ENCODE peak calls at places on chromosomes 6 and 20, in six cellular contexts. J is fibroblast of lung, H is DND-41, A is colonic mucosa, G is HCT116, S is adrenal gland. X is an unnamed sample.
A peak's percentile ranks its signal among the peaks of the same experiment; 100 is the strongest.

GRCh38 chr6:160042014-160042773 is 73.3 kb downstream of the IGF2R start:
- DNase-seq in S (no peak), J (peak; percentile 72), G (no peak), H (no peak), A (no peak), X (peak; percentile 84)

GRCh38 chr20:36307412-36308317 is 1.5 kb downstream of the DLGAP4 start:
- DNase-seq in G (no peak), A (no peak), S (peak; percentile 55), J (no peak), H (no peak), X (no peak)

GRCh38 chr20:17227669-17228623 is 1.1 kb downstream of the PCSK2 start:
- DNase-seq in G (no peak), H (no peak), S (peak; percentile 52), J (no peak), A (no peak), X (no peak)

GRCh38 chr6:131931063-131931745 is 20.0 kb downstream of the CCN2 start:
- DNase-seq in S (no peak), J (peak; percentile 80), G (no peak), A (no peak), H (no peak), X (peak; percentile 29)

GRCh38 chr20:25858495-25859425 is 162.1 kb upstream of the ZNF337 start:
- DNase-seq in A (no peak), J (no peak), H (no peak), S (no peak), G (no peak), X (no peak)

GRCh38 chr6:44462797-44463770 is 75.6 kb downstream of the CDC5L start:
- DNase-seq in S (peak; percentile 43), H (no peak), J (no peak), A (no peak), G (no peak), X (peak; percentile 32)

GRCh38 chr6:56663344-56663743 is 20.7 kb upstream of the DST start:
- DNase-seq in H (no peak), G (no peak), S (no peak), A (peak; percentile 63), J (no peak), X (peak; percentile 26)

GRCh38 chr20:31543966-31544598 is 29.8 kb downstream of the HM13 start:
- DNase-seq in J (peak; percentile 95), A (no peak), G (no peak), H (no peak), S (peak; percentile 75), X (peak; percentile 95)

GRCh38 chr20:40706977-40707582 is 18.0 kb upstream of the MAFB start:
- DNase-seq in J (no peak), G (peak; percentile 33), A (no peak), H (peak; percentile 53), S (no peak), X (no peak)

GRCh38 chr6:40440083-40440482 is 147.1 kb downstream of the LRFN2 start:
- DNase-seq in H (no peak), J (no peak), G (no peak), A (no peak), S (no peak), X (no peak)

GRCh38 chr20:25237610-25238318 is 10.1 kb upstream of the PYGB start:
- DNase-seq in J (peak; percentile 100), S (peak; percentile 79), H (peak; percentile 59), A (peak; percentile 68), G (peak; percentile 94), X (peak; percentile 99)

GRCh38 chr6:2746557-2747061 is 4.1 kb downstream of the MYLK4 start:
- DNase-seq in G (no peak), A (no peak), J (no peak), S (no peak), H (no peak), X (no peak)

GRCh38 chr6:109678240-109678639 is 12.8 kb downstream of the AK9 start:
- DNase-seq in A (no peak), H (no peak), S (no peak), G (no peak), J (no peak), X (no peak)

GRCh38 chr6:69090132-69090531 is 455.1 kb downstream of the ADGRB3 start:
- DNase-seq in A (no peak), G (no peak), H (no peak), S (no peak), J (peak; percentile 51), X (peak; percentile 96)

GRCh38 chr20:49431345-49431744 is 51.1 kb downstream of the KCNB1 start:
- DNase-seq in A (no peak), S (no peak), G (no peak), H (no peak), J (no peak), X (no peak)

GRCh38 chr6:144344651-144345050 is 59.5 kb downstream of the UTRN start:
- DNase-seq in J (no peak), S (no peak), H (peak; percentile 41), G (no peak), A (no peak), X (no peak)

GRCh38 chr20:1876217-1876921 is 18.8 kb upstream of the SIRPA start:
- DNase-seq in S (peak; percentile 82), A (no peak), J (no peak), G (no peak), H (no peak), X (no peak)

GRCh38 chr6:16236648-16237199 is 1.7 kb upstream of the GMPR start:
- DNase-seq in A (peak; percentile 70), S (peak; percentile 87), G (no peak), J (peak; percentile 84), H (no peak), X (peak; percentile 58)

GRCh38 chr6:121335111-121336008 is 1.1 kb upstream of the TBC1D32 start:
- DNase-seq in G (no peak), J (no peak), S (no peak), A (no peak), H (no peak), X (no peak)

GRCh38 chr20:62587757-62588402 is 54.4 kb upstream of the SLCO4A1 start:
- DNase-seq in S (no peak), G (no peak), H (peak; percentile 38), A (no peak), J (no peak), X (peak; percentile 18)

GRCh38 chr20:58102252-58102651 is 126.2 kb downstream of the ANKRD60 start:
- DNase-seq in A (no peak), J (peak; percentile 25), S (no peak), H (no peak), G (no peak), X (peak; percentile 75)

GRCh38 chr20:44031001-44031574 is 116.4 kb downstream of the TOX2 start:
- DNase-seq in H (peak; percentile 2), S (peak; percentile 31), G (no peak), J (no peak), A (no peak), X (no peak)

GRCh38 chr6:109306733-109307132 is 75.5 kb downstream of the CD164 start:
- DNase-seq in S (no peak), J (no peak), H (no peak), A (no peak), G (no peak), X (no peak)

GRCh38 chr20:347317-347639 is 367 bp downstream of the NRSN2 start:
- DNase-seq in G (no peak), H (no peak), J (no peak), A (no peak), S (no peak), X (no peak)
- H3K27ac ChIP-seq in G (peak overlapping the region; percentile 72), H (no peak overlapping the region), J (peak overlapping the region; percentile 95), A (peak overlapping the region; percentile 94), S (peak overlapping the region; percentile 79), X (peak overlapping the region; percentile 90)

GRCh38 chr6:13848553-13849150 is 34.3 kb upstream of the MCUR1 start:
- DNase-seq in H (no peak), S (no peak), J (peak; percentile 12), A (no peak), G (no peak), X (no peak)

GRCh38 chr6:13854716-13855250 is 40.4 kb upstream of the MCUR1 start:
- DNase-seq in J (no peak), A (no peak), H (no peak), G (no peak), S (no peak), X (no peak)

GRCh38 chr6:13851803-13852202 is 37.4 kb upstream of the MCUR1 start:
- DNase-seq in H (no peak), S (no peak), G (no peak), J (no peak), A (no peak), X (no peak)

GRCh38 chr6:13853871-13854270 is 39.5 kb upstream of the MCUR1 start:
- DNase-seq in A (no peak), H (no peak), G (no peak), J (no peak), S (no peak), X (no peak)
- H3K27ac ChIP-seq in A (no peak overlapping the region), H (no peak overlapping the region), G (no peak overlapping the region), J (no peak overlapping the region), S (no peak overlapping the region), X (no peak overlapping the region)

DNA sequence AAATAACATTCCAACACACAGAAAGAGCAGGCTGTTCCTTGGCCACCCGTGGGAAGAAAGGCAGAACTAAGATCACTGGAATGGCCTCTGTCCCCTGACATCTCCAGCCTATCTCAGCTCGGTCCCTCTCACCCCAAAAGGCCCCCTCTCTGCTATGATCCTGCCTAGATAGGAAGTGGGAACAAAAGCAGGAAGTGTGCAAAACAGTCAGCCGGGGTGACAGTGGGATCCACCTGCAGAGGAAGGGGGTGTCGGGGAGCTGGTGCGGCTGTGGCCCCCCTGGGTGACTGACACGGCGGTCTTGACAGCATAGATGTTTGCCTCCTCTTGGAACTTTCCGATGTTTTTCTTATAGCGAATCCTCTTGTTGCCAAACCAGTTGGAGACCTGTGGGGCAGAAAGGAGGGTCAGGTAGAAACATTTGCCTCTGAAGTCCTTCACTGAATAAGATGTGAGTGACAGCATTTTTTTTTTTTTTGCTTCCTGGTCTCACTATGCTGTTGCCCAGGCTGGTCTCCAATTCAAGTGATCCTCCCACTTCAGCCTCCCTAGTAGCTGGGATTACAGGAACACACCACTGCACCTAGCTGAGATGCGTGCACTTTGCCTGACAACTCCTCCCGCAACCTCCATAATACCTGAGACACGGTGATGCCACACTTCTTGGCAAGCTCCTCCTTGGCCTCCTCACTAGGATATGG is 2.8 kb downstream of the PBX2 start:
- DNase-seq in J (no peak), A (no peak), S (no peak), H (no peak), G (no peak), X (no peak)
- H3K27ac ChIP-seq in J (no peak overlapping the region), A (peak overlapping the region; percentile 22), S (no peak overlapping the region), H (peak overlapping the region; percentile 59), G (peak overlapping the region; percentile 44), X (no peak overlapping the region)

DNA sequence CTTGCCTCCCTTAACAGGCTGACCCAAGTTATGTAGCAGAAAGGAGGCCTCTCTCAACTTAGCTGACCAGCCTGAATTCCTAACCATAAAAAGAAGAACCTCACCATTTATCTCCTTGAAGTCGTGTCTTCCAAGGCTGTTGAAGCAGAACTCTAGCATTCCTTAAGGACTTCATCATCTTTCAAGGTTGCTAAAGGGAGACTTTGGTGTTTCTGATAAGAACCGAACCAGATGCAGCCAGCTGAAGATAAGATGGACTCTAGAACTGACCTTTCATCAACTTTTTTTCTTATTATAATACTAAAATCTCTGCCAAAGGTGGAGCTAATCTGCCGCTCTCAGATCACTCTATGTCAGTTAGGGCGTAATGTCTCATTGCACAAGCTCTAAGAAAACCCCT is 571.7 kb upstream of the SLC35B3 start:
- DNase-seq in S (no peak), H (no peak), G (no peak), J (no peak), A (no peak), X (no peak)
- H3K27ac ChIP-seq in S (no peak overlapping the region), H (no peak overlapping the region), G (no peak overlapping the region), J (no peak overlapping the region), A (no peak overlapping the region), X (no peak overlapping the region)

DNA sequence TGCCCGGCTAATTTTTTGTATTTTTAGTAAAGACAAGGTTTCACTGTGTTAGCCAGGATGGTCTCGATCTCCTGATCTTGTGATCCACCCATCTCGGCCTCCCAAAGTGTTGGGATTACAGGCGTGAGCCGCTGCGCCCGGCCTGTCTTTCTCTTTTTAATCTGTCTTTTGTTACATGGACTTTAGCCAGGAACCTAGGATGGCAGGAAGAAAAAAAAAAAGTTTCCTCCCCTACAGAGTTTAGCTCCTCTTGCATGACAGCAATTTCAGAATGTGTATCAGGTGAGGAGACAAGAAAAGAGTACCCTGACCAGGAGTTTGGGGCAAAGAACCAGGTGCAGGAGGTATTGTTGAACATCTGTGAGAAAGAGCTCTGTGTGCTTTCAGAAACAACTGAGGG is 21.4 kb upstream of the TXLNB start:
- DNase-seq in H (no peak), S (no peak), G (no peak), A (no peak), J (no peak), X (no peak)
- H3K27ac ChIP-seq in H (no peak overlapping the region), S (no peak overlapping the region), G (no peak overlapping the region), A (no peak overlapping the region), J (no peak overlapping the region), X (no peak overlapping the region)

X was measured in astrocyte.